ENCODE peak calls at places on chromosomes 13 and 19, in seven cellular contexts. G is uterus, P is coronary artery, J is right cardiac atrium, W is aorta, K is cardiac muscle cell, U is ovary. Y is an unnamed sample.
A peak's percentile ranks its signal among the peaks of the same experiment; 100 is the strongest.

GRCh38 chr13:30671271-30671815 is 53.6 kb downstream of the USPL1 start:
- DNase-seq in G (no peak), K (no peak), P (no peak), U (no peak), J (no peak), W (no peak), Y (no peak)

GRCh38 chr13:106610511-106610910 is 42.6 kb upstream of the ARGLU1 start:
- DNase-seq in J (no peak), K (peak; percentile 20), U (no peak), P (no peak), W (no peak), G (no peak), Y (no peak)

GRCh38 chr13:71625694-71626093 is 241.3 kb downstream of the DACH1 start:
- DNase-seq in G (no peak), K (peak; percentile 54), W (no peak), P (no peak), U (no peak), J (no peak), Y (no peak)

GRCh38 chr13:112725346-112726017 is 35.6 kb downstream of the ATP11A start:
- DNase-seq in K (no peak), P (no peak), J (no peak), U (no peak), G (no peak), W (no peak), Y (no peak)

GRCh38 chr13:95136638-95137037 is 164.6 kb downstream of the ABCC4 start:
- DNase-seq in W (no peak), K (no peak), P (no peak), J (no peak), U (no peak), G (no peak), Y (no peak)

GRCh38 chr13:102870677-102871415 is 25.0 kb downstream of the ERCC5 start:
- DNase-seq in P (no peak), W (no peak), J (peak; percentile 65), G (peak; percentile 31), U (peak; percentile 37), K (peak; percentile 80), Y (no peak)

GRCh38 chr13:29583073-29583785 is 12.3 kb downstream of the SLC7A1 start:
- DNase-seq in U (no peak), G (no peak), K (no peak), W (no peak), P (no peak), J (no peak), Y (no peak)

GRCh38 chr13:20964904-20965303 is 62.4 kb upstream of the XPO4 start:
- DNase-seq in W (no peak), U (no peak), P (no peak), K (peak; percentile 34), J (no peak), G (no peak), Y (no peak)

GRCh38 chr19:50239916-50240585 is 36.6 kb downstream of the MYH14 start:
- DNase-seq in U (no peak), W (no peak), J (no peak), K (no peak), G (no peak), P (no peak), Y (no peak)

GRCh38 chr19:16470911-16471811 is 609 bp downstream of the EPS15L1 start:
- DNase-seq in U (peak; percentile 28), G (no peak), P (no peak), J (no peak), K (peak; percentile 44), W (peak; percentile 82), Y (no peak)

GRCh38 chr13:104854698-104855097 is 1680.8 kb downstream of the EFNB2 start:
- DNase-seq in K (no peak), P (no peak), U (no peak), W (no peak), G (no peak), J (no peak), Y (no peak)

GRCh38 chr19:55305491-55305890 is 19.6 kb downstream of the TMEM150B start:
- DNase-seq in P (no peak), U (peak; percentile 52), K (peak; percentile 34), J (no peak), W (no peak), G (peak; percentile 46), Y (no peak)

DNA sequence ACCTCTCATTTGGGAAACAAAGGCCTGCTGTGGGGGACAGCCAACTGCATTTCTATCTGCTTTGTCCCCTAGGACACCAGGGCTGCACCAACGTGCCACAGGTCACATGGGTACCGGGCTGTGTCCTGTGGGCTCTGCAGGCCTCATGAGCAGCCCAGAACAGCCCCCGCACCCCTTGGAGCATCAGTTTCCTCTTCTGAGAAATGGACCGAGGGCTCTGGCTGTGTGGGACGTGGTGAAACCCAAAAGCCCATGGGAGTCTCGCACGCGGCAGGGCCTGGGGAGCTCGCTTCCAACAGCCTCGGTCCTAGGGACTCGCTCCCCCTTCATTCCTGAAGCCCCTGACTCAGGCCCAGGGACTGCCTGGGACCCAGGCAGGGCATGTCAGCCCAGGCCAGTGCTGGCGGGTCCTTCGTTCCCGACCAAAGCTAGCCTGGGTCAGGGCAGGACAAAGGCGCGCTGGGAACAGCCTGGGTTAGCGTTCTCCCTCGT is 4.7 kb downstream of the TCF3 start:
- DNase-seq in J (no peak), U (no peak), P (no peak), G (no peak), K (no peak), W (no peak), Y (no peak)
- H3K4me3 ChIP-seq in J (no peak overlapping the region), U (no peak overlapping the region), P (no peak overlapping the region), G (no peak overlapping the region), K (no peak overlapping the region), W (no peak overlapping the region), Y (no peak overlapping the region)

GRCh38 chr19:18109363-18109730 is 11.8 kb downstream of the MAST3 start:
- DNase-seq in K (no peak), J (peak; percentile 71), G (no peak), W (no peak), P (no peak), U (no peak), Y (no peak)
- H3K27ac ChIP-seq in K (no peak overlapping the region), J (no peak overlapping the region), G (no peak overlapping the region), W (no peak overlapping the region), P (no peak overlapping the region), U (no peak overlapping the region), Y (no peak overlapping the region)

GRCh38 chr19:18760440-18761383 is 30.4 kb downstream of the COMP start:
- DNase-seq in W (no peak), P (no peak), U (no peak), G (no peak), J (peak; percentile 57), K (no peak), Y (no peak)

GRCh38 chr19:18763674-18764590 is 27.2 kb downstream of the COMP start:
- DNase-seq in J (peak; percentile 49), P (no peak), W (no peak), K (peak; percentile 41), U (no peak), G (no peak), Y (no peak)

GRCh38 chr19:18761531-18762110 is 29.5 kb downstream of the COMP start:
- DNase-seq in W (no peak), P (no peak), U (no peak), G (no peak), K (no peak), J (no peak), Y (no peak)

GRCh38 chr19:18764591-18765051 is 26.5 kb downstream of the COMP start:
- DNase-seq in P (no peak), J (no peak), U (no peak), W (no peak), K (no peak), G (no peak), Y (no peak)

GRCh38 chr19:18762125-18763023 is 28.7 kb downstream of the COMP start:
- DNase-seq in U (peak; percentile 61), K (peak; percentile 79), W (no peak), P (no peak), G (peak; percentile 68), J (peak; percentile 85), Y (no peak)
- H3K4me3 ChIP-seq in U (no peak overlapping the region), K (no peak overlapping the region), W (no peak overlapping the region), P (no peak overlapping the region), G (no peak overlapping the region), J (no peak overlapping the region), Y (no peak overlapping the region)

GRCh38 chr13:113846639-113847318 is 17.1 kb downstream of the GAS6 start:
- DNase-seq in W (peak; percentile 68), K (no peak), J (peak; percentile 43), U (peak; percentile 17), P (peak; percentile 59), G (no peak), Y (no peak)

GRCh38 chr13:113845723-113846638 is 17.9 kb downstream of the GAS6 start:
- DNase-seq in W (peak; percentile 55), J (peak; percentile 42), K (no peak), P (no peak), G (peak; percentile 16), U (no peak), Y (no peak)

GRCh38 chr13:113848431-113849260 is 15.2 kb downstream of the GAS6 start:
- DNase-seq in W (peak; percentile 65), K (no peak), J (peak; percentile 41), U (peak; percentile 5), G (no peak), P (peak; percentile 33), Y (peak; percentile 42)

GRCh38 chr13:113849546-113849945 is 14.3 kb downstream of the GAS6 start:
- DNase-seq in U (no peak), J (no peak), G (no peak), W (no peak), K (no peak), P (no peak), Y (no peak)

DNA sequence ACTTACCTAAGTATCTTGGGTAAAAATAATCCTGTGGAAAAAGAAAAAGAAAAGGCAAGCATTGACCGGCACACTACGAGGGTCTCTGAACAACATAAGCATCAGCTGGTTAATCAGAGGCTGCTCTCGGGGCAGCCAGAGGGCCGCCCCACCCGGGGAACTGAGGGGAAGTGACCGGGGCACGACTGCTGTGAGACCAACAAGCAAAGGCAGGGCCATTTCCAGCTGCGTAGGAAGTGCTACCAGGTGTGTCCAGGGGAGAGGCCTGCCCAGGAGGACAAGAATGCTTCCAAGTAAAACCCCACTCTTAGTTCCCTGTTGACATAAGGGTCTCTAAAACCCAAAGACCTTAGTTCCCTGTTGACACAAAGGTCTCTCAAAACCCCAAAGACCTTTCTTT is 15.9 kb downstream of the GAS6 start:
- DNase-seq in U (peak; percentile 13), G (no peak), P (peak; percentile 60), K (no peak), W (peak; percentile 67), J (peak; percentile 45), Y (peak; percentile 40)
- H3K27ac ChIP-seq in U (no peak overlapping the region), G (no peak overlapping the region), P (no peak overlapping the region), K (no peak overlapping the region), W (no peak overlapping the region), J (no peak overlapping the region), Y (peak overlapping the region; percentile 43)

GRCh38 chr19:4760285-4760650 is 31.3 kb upstream of the FEM1A start:
- DNase-seq in G (no peak), J (no peak), U (no peak), K (no peak), W (no peak), P (no peak), Y (no peak)
- H3K4me3 ChIP-seq in G (no peak overlapping the region), J (peak overlapping the region; percentile 43), U (no peak overlapping the region), K (peak overlapping the region; percentile 18), W (no peak overlapping the region), P (peak overlapping the region; percentile 69), Y (peak overlapping the region; percentile 40)

Y was measured in right atrium auricular region.